ENCODE peak calls at places on chromosomes 3 and 15, in four cellular contexts. F, J, Y and A are unnamed samples.

GRCh38 chr3:67524046-67524445 is 130.4 kb downstream of the SUCLG2 start:
- DNase-seq in F (no peak), J (no peak), Y (no peak), A (peak)

GRCh38 chr3:61236556-61236955 is 14.7 kb downstream of the FHIT start:
- DNase-seq in F (no peak), J (peak), Y (no peak), A (no peak)

GRCh38 chr3:139532996-139533395 is 6.5 kb downstream of the RBP1 start:
- DNase-seq in F (no peak), J (no peak), Y (no peak), A (no peak)

GRCh38 chr3:156605686-156606605 is 51.0 kb upstream of the SSR3 start:
- DNase-seq in F (peak), J (peak), Y (peak), A (peak)

GRCh38 chr3:16151109-16151508 is 23.4 kb upstream of the GALNT15 start:
- DNase-seq in F (no peak), J (peak), Y (no peak), A (no peak)

GRCh38 chr3:79278681-79279080 is 489.1 kb downstream of the ROBO1 start:
- DNase-seq in F (no peak), J (no peak), Y (no peak), A (peak)

GRCh38 chr15:27768731-27769510 is 330.2 kb downstream of the OCA2 start:
- DNase-seq in F (no peak), J (no peak), Y (no peak), A (no peak)

GRCh38 chr15:56460046-56460445 is 4.9 kb downstream of the MNS1 start:
- DNase-seq in F (no peak), J (peak), Y (no peak), A (no peak)

GRCh38 chr15:35777016-35777415 is 231.1 kb upstream of the DPH6 start:
- DNase-seq in F (no peak), J (no peak), Y (no peak), A (no peak)

GRCh38 chr3:11733914-11734313 is 90.2 kb upstream of the VGLL4 start:
- DNase-seq in F (no peak), J (no peak), Y (no peak), A (peak)

GRCh38 chr15:66287461-66288055 is 5.8 kb upstream of the DIS3L start:
- DNase-seq in F (no peak), J (peak), Y (no peak), A (peak)

GRCh38 chr15:101017041-101017754 is 98.0 kb downstream of the LRRK1 start:
- DNase-seq in F (peak), J (no peak), Y (no peak), A (no peak)

GRCh38 chr3:137204409-137204808 is 246.6 kb downstream of the IL20RB start:
- DNase-seq in F (no peak), J (peak), Y (no peak), A (no peak)

DNA sequence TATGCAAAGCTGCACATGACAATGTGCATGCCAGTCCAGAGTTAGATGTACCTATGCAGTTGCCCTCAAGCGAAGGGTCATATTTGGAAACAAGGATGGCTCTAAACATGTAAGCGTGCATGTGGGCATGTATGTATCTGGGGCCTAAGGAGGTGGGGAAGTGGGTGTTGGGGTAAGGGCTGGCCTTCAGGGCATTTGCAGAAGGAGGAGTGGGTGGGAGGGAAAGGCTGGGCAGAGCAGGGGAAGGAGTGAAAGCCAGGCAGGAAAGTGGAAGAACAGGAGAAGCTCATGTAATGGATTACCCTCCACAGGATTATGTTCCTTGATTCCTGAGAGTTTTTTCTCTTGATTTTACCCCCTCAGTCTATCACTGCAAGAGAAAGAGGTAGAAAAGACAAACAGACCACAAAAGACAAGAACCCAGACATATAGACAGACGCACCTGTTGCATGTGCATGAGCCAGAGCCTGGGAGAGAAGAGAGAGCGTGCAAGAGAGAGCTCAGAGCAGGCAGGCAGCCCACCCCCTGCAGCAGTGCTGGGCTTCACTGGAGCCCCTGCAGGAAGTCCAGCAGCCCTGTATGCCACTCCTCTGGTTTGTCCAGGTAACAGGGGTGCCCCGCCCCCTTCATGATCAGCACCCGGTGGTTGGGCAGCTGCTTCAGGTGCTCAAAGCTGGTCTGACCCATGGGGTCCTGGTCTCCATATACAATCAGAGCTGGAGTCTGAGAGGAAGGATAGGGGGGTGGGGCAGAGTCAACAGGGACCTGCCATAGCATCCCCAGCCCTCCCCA is 1.8 kb upstream of the PCBP4 start:
- DNase-seq in F (peak), J (no peak), Y (no peak), A (no peak)
- H2BK12ac ChIP-seq in F (no peak), J (no peak), Y (peak), A (no peak)

DNA sequence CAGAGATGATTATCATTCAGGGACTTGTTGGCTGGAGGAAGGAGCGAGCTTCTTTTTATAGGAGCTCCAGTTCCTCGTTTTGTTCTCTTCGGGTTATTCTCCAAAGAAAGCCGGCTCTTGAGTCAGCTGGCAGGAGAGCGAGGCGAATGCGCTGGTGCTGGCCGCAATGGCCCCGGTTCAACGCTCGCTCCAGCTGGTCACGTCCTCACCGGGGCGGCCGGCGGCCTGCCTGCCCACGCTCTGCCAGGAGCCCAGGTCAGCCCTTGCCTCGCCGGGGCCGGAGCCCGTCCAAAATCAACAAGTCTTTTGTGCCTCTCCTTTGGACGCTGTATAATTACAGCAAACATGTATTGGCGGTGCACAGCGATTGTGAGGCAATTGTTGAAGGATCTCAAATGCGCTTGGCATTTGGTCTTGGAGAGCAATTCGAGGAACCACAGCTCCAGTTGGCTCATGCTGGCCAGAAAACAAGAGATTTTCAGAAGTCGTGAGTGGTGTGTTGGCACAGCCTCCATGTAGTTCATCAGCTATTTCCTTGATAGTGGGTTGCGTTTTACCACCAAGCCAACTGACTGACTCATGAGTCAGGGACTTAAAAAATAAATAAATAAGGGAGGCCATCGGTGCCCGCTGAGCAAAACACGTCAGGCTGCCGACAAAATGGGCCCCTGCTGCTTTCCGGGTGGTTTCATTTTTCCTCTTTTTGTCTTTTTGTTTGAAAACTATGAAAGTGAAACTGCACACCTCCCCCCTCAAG is 288.5 kb downstream of the UACA start:
- DNase-seq in F (no peak), J (peak), Y (no peak), A (peak)
- H3K27ac ChIP-seq in F (no peak), J (peak), Y (no peak), A (no peak)

DNA sequence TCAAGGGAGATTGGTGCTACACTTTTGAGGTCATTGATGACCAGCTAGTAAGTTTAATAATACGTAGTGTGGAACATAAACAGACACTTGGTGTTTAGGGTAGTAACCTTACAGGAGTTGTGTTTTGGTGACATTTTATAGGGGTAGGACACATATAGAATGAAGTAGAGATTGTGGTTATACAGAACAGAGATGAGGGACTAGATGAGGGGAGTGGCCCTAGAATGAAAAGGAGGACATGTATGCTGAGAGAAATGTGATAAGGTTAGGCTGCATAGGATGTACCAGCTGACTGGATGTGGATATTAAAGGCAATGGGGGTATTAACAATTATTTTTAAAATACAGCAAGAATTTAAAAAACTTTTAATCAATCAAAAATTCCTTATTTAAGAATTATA is 8.0 kb downstream of the MBNL1 start:
- DNase-seq in F (no peak), J (no peak), Y (no peak), A (no peak)
- H2BK12ac ChIP-seq in F (no peak), J (no peak), Y (no peak), A (no peak)

DNA sequence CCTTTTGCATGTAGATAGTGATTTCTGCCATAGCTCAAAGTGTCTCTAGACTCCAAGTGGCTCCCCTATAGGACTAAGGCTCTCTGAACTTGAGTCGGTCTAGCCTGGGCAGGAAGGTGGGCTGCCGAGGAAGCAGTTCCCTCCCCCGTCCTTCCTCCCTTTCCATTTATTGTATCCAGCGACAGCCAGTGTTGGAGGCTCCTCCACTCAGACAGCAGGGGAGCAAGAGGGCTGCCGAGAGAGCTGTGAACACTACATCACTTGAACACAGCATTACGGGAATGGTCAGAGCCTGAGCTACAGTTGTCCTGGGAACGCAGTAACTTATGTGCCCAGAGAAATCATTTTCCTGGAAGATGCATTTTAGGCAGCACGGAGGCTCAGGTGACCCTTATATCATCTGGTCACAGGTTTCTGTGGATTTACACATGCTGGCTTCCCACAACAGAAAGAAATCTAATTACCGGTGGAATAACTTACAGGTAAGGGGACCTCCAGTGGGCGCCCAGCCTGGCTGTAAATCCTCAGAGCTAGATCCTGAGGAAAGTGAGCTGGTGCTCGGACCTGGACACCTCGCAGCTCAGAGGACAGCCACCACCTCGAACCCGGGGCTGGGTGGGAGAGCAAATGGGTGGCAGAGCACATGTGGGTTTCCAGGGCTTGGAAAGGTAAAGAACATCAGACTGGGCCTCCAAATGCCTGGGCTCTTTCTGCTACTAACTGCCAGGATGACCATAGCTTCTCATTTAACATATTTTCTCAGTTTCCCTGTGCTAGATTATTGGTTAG is 197.1 kb downstream of the UACA start:
- DNase-seq in F (peak), J (peak), Y (no peak), A (no peak)
- H3K27ac ChIP-seq in F (no peak), J (no peak), Y (no peak), A (no peak)

DNA sequence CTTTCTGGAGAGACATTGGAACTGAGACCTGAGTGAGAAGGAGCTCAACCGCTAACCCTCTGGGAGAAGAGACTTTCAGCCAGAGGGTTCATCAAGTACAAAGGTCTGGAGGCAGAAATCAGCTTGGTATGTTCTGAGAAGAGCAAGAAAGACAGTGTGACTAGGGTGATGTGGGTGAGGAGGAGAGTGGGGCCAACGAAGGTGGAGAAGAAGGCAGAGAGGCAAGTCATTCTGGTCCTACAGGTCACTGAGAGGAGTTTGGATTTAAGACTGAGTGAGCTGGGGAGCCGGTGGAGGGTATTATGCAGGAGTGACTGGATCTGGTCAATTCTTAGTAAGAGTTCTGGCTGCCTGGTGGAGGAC is 12.2 kb downstream of the XIRP1 start:
- DNase-seq in F (no peak), J (no peak), Y (no peak), A (peak)
- H2BK12ac ChIP-seq in F (no peak), J (peak), Y (peak), A (peak)

GRCh38 chr3:43262194-43262593 is 24.1 kb upstream of the SNRK start:
- DNase-seq in F (no peak), J (no peak), Y (no peak), A (no peak)
- H3K27ac ChIP-seq in F (no peak), J (no peak), Y (no peak), A (no peak)

GRCh38 chr15:57903626-57904025 is 161.9 kb downstream of the ALDH1A2 start:
- DNase-seq in F (no peak), J (no peak), Y (no peak), A (no peak)
- H2BK12ac ChIP-seq in F (no peak), J (no peak), Y (no peak), A (no peak)

GRCh38 chr3:59143447-59143846 is 93.6 kb upstream of the CFAP20DC start:
- DNase-seq in F (no peak), J (peak), Y (no peak), A (no peak)
- H3K27ac ChIP-seq in F (no peak), J (no peak), Y (no peak), A (no peak)

DNA sequence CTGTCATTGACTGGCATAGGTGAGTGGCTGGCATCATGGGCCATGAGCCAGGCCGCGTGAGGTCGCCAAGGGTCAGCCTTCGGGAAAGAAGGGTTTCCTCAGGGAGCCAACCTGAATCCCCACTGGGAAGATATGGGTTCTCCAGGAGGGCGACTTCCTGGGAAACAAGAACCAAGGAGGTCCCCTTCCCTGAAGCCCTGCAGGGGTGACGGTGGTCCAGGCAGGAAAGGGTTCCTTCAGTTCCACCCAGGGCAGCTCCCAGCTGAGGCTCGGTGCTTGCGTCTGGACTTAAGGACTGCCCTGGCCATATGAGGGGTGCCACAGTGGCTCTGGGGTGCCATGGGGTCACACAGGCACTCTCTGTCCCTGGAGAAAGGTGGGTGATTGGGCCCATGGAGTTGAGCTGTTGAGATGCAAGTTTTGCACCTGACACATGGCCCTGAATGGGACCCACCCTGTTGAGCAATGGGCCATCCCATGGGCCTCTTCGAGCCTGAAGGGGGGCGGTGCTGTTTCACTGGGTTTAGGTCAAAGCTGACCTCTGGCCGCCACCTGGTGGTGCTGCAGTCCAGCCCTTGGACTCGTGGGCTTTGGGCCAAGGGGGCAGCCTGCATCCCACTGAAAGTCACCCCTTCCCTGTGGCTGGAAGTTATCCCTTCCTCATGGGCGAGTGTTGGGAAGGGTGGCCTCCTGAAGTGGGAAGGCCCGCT is 228.1 kb downstream of the SNRPN start:
- DNase-seq in F (peak), J (no peak), Y (no peak), A (no peak)
- H2BK12ac ChIP-seq in F (no peak), J (no peak), Y (no peak), A (no peak)

GRCh38 chr3:71310595-71311319 is 272.8 kb downstream of the FOXP1 start:
- DNase-seq in F (no peak), J (peak), Y (no peak), A (peak)
- H3K27ac ChIP-seq in F (no peak), J (peak), Y (no peak), A (no peak)